ENCODE peak calls at places on chromosomes 16 and 17, in seven cellular contexts. R, G, Y, Q, J, H and C are unnamed samples.

GRCh38 chr17:44390250-44390649 is 801 bp upstream of the ITGA2B start:
- DNase-seq in R (no peak), G (no peak), Y (no peak), Q (no peak), J (no peak), H (no peak), C (no peak)

GRCh38 chr16:63982156-63982555 is 1139.7 kb downstream of the CDH11 start:
- DNase-seq in R (no peak), G (no peak), Y (no peak), Q (no peak), J (no peak), H (no peak), C (no peak)

GRCh38 chr16:401468-402348 is at the start of gene DECR2:
- DNase-seq in R (peak; percentile 93), G (peak; percentile 95), Y (peak; percentile 92), Q (peak; percentile 80), J (no peak), H (peak; percentile 80), C (peak; percentile 96)

GRCh38 chr16:88691924-88692560 is 5.7 kb upstream of the SNAI3 start:
- DNase-seq in R (no peak), G (no peak), Y (no peak), Q (no peak), J (no peak), H (no peak), C (peak; percentile 19)

GRCh38 chr17:7215652-7216139 is 3.9 kb downstream of the DLG4 start:
- DNase-seq in R (peak; percentile 25), G (no peak), Y (no peak), Q (no peak), J (no peak), H (no peak), C (no peak)

GRCh38 chr17:40615295-40615988 is 32.2 kb downstream of the SMARCE1 start:
- DNase-seq in R (peak; percentile 73), G (peak; percentile 64), Y (no peak), Q (peak; percentile 13), J (no peak), H (peak; percentile 74), C (no peak)

GRCh38 chr17:79294459-79295071 is 219.9 kb downstream of the ENGASE start:
- DNase-seq in R (peak; percentile 31), G (peak; percentile 62), Y (no peak), Q (no peak), J (no peak), H (peak; percentile 62), C (no peak)

GRCh38 chr17:81396722-81397313 is 1.6 kb downstream of the BAHCC1 start:
- DNase-seq in R (no peak), G (peak; percentile 54), Y (no peak), Q (no peak), J (no peak), H (peak; percentile 53), C (peak; percentile 65)

GRCh38 chr17:670286-670685 is 44.4 kb downstream of the VPS53 start:
- DNase-seq in R (no peak), G (no peak), Y (no peak), Q (no peak), J (no peak), H (no peak), C (no peak)